ENCODE peak calls at places on chromosomes 1 and 21, in seven cellular contexts. P, C, J, G, W, I and T are unnamed samples.

GRCh38 chr21:46363698-46364097 is 39.7 kb downstream of the PCNT start:
- DNase-seq in P (no peak), W (no peak), C (no peak), G (no peak), J (no peak), I (no peak), T (no peak)

GRCh38 chr1:84247425-84248220 is 53.9 kb upstream of the SAMD13 start:
- DNase-seq in C (no peak), P (no peak), W (peak), I (no peak), G (peak), J (no peak), T (peak)

GRCh38 chr1:183622884-183623785 is 12.4 kb downstream of the ARPC5 start:
- DNase-seq in C (peak), J (peak), I (peak), P (peak), G (peak), W (no peak), T (peak)

GRCh38 chr1:153509729-153510354 is 25.9 kb downstream of the S100A6 start:
- DNase-seq in C (peak), G (no peak), P (peak), I (peak), J (no peak), W (no peak), T (peak)

GRCh38 chr1:68173283-68174172 is 58.8 kb downstream of the WLS start:
- DNase-seq in C (no peak), G (peak), J (peak), I (no peak), P (no peak), W (no peak), T (no peak)

GRCh38 chr1:222124602-222125001 is 382.7 kb upstream of the DUSP10 start:
- DNase-seq in P (no peak), I (no peak), G (no peak), W (no peak), C (no peak), J (no peak), T (no peak)

GRCh38 chr1:118333601-118334241 is 148.7 kb upstream of the SPAG17 start:
- DNase-seq in G (no peak), P (no peak), J (no peak), W (no peak), I (no peak), C (no peak), T (no peak)

GRCh38 chr1:117600966-117601365 is 4.9 kb upstream of the TENT5C start:
- DNase-seq in C (no peak), J (no peak), G (peak), I (no peak), P (no peak), W (no peak), T (no peak)

GRCh38 chr1:115674011-115674410 is 32.2 kb downstream of the VANGL1 start:
- DNase-seq in J (no peak), W (no peak), G (no peak), I (no peak), P (no peak), C (no peak), T (no peak)

GRCh38 chr1:4271338-4271998 is 371.4 kb upstream of the C1orf174 start:
- DNase-seq in C (no peak), I (no peak), J (no peak), W (no peak), G (no peak), P (no peak), T (no peak)

GRCh38 chr1:91609571-91609970 is 108.9 kb downstream of the CDC7 start:
- DNase-seq in W (peak), P (no peak), J (no peak), I (no peak), C (no peak), G (peak), T (peak)

GRCh38 chr1:78101514-78101913 is 55.7 kb downstream of the GIPC2 start:
- DNase-seq in P (no peak), I (peak), G (peak), W (peak), J (peak), C (no peak), T (peak)

GRCh38 chr1:16631248-16632043 is 18.1 kb upstream of the NBPF1 start:
- DNase-seq in G (no peak), C (no peak), J (peak), P (no peak), I (no peak), W (no peak), T (no peak)

GRCh38 chr1:36304970-36305914 is 926 bp upstream of the SH3D21 start:
- DNase-seq in I (no peak), P (no peak), G (no peak), J (no peak), W (no peak), C (no peak), T (peak)

GRCh38 chr1:39822146-39822545 is 33.5 kb upstream of the BMP8B start:
- DNase-seq in J (no peak), G (no peak), C (no peak), I (no peak), W (no peak), P (no peak), T (no peak)

GRCh38 chr1:105793541-105794146 is 1262.8 kb upstream of the PRMT6 start:
- DNase-seq in C (peak), I (peak), G (peak), W (no peak), P (no peak), J (no peak), T (peak)

GRCh38 chr1:161198206-161198876 is 513 bp downstream of the ADAMTS4 start:
- DNase-seq in P (no peak), G (peak), C (no peak), J (peak), I (peak), W (no peak), T (no peak)

GRCh38 chr1:2025491-2025981 is 6.4 kb downstream of the GABRD start:
- DNase-seq in J (no peak), P (no peak), G (no peak), C (no peak), I (no peak), W (no peak), T (no peak)

GRCh38 chr1:10106241-10106640 is 73.5 kb downstream of the UBE4B start:
- DNase-seq in W (no peak), P (no peak), C (no peak), I (no peak), G (no peak), J (no peak), T (no peak)

GRCh38 chr21:21200103-21200938 is 202.1 kb downstream of the NCAM2 start:
- DNase-seq in G (peak), J (peak), P (no peak), C (no peak), I (no peak), W (peak), T (no peak)

GRCh38 chr1:74964508-74964907 is 169.7 kb upstream of the LHX8 start:
- DNase-seq in G (no peak), J (no peak), I (peak), P (no peak), C (no peak), W (no peak), T (peak)

GRCh38 chr1:182198006-182198605 is 136.6 kb upstream of the ZNF648 start:
- DNase-seq in P (no peak), I (no peak), C (peak), J (no peak), G (no peak), W (no peak), T (no peak)
- TF ChIP-seq CTCF in P (no peak), I (no peak), C (peak), J (peak), G (no peak), W (peak), T (peak)

DNA sequence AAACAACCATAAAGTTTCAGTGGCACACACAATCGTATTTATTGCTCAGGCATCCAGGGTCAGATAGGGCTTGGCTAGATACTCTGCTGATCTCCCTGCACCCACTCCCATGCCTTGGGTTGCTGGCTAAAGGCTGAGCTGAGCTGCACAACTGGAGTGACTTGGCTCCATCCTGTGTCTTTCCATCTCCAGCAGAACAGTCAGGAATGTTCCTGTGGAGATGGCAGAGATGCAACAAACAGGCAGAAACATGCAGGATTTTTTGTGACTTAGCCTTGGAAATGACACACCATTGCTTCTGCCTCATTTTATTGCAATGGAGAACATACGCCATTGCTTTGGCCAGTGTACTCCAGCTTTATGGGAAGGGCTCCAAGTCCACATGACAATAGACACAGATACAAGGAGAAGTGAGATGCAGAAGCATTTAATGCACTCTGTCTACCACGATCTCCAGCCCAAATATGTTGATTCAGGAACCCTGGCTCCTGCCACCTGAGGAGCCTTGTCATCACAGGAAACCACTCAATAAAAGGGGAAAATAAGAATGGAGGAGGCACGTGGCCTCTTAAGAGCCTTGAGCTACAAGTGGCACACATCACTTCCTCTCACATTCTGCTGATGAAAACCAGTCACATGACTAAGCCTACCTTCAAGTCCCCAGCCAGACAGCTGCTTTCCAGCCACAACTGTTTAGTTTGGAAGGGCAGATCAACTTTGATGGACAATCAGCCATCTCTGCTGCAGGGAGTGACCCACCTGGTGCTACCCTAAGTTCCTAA is 10.1 kb upstream of the GUCA2B start:
- DNase-seq in P (no peak), J (no peak), C (peak), I (peak), G (no peak), W (no peak), T (peak)
- TF ChIP-seq CTCF in P (no peak), J (no peak), C (no peak), I (no peak), G (no peak), W (no peak), T (no peak)

GRCh38 chr1:178733972-178734371 is 8.9 kb downstream of the RALGPS2 start:
- DNase-seq in G (no peak), C (no peak), P (no peak), W (no peak), J (no peak), I (no peak), T (no peak)
- TF ChIP-seq CTCF in G (peak), C (peak), P (no peak), W (peak), J (no peak), I (peak), T (peak)

DNA sequence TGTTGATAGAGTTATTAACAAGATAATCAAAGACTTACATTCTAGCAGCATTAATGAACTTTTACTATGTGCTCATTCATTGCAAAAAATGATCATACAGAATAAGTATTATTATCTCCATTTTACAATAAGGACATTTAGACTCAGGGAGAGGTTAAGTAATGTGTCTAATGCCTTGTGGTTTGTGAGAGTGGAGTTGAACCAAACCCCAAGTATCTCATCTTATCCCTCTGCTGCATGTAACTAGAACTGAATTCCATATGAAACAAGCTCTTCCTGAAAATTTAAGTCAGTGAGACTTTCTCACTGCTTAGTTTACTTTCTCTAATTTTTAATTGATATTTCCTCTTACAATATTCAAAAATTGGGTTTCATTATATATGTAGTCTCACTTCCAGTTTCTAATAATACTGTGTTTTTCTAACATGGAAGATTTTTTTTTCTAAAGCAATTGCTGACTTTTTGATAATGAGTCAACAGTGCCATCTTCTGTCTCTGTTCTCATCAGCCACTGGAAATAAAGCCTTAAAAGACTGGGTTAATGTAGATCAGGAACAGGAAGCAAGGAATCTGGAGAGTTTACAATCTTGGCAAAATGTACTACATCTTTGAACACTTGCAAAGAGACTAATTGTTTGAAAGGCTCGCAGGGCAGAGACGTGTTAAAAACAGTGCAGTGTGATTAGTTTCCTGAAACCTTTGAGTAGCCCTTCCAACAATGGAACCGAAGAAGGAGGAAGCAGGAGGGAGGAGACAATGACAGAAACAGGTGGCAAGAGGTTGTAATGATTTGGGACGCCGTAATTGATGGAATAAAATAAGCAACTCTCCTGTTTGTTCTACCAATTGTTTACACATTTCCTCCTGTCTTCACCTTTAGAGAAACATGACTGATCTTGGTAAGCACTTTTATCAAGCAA is 567.6 kb downstream of the MRPL39 start:
- DNase-seq in I (peak), W (no peak), G (no peak), J (no peak), P (no peak), C (peak), T (no peak)
- TF ChIP-seq CTCF in I (no peak), W (peak), G (no peak), J (no peak), P (no peak), C (peak), T (no peak)

DNA sequence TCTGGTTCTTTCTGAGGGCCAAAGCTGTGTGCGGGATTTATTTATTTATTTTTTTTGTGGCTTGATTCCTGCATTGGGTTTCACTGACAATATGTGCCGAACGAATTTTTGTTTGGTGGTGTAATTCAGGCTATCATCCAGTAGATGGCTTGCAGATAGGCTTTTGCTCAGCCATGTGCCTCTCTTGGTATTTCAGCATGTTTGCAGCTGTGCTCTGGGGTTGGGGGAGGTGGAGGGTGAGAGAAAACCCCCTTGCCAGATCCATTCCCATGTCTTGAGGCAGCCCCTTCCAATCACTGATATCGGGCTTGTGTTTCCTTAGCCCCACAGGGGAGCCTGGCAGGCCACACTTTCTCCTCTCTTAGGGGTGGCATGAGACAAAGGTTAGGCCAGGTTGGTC is 302.4 kb downstream of the PTGER3 start:
- DNase-seq in G (no peak), P (no peak), C (no peak), I (no peak), J (no peak), W (no peak), T (no peak)
- TF ChIP-seq CTCF in G (peak), P (no peak), C (peak), I (peak), J (no peak), W (peak), T (peak)

GRCh38 chr1:201307760-201308499 is 24.6 kb downstream of the PKP1 start:
- DNase-seq in C (no peak), I (no peak), P (no peak), J (no peak), G (no peak), W (no peak), T (peak)
- TF ChIP-seq CTCF in C (no peak), I (no peak), P (no peak), J (no peak), G (no peak), W (no peak), T (no peak)